ENCODE peak calls at places on chromosomes 5 and 9, in seven cellular contexts. W is heart left ventricle, A is breast epithelium, S is IMR-90, X is ovary, K is HCT116, L is H54. E is an unnamed sample.

GRCh38 chr9:119898316-119898715 is 529.1 kb upstream of the BRINP1 start:
- DNase-seq in W (no peak), A (no peak), S (no peak), X (no peak), K (no peak), L (no peak), E (no peak)

GRCh38 chr9:132639322-132639721 is 30.5 kb downstream of the DDX31 start:
- DNase-seq in W (no peak), A (no peak), S (no peak), X (no peak), K (no peak), L (no peak), E (no peak)

GRCh38 chr5:138951986-138952735 is 77.0 kb upstream of the LRRTM2 start:
- DNase-seq in W (no peak), A (no peak), S (no peak), X (no peak), K (no peak), L (no peak), E (no peak)

GRCh38 chr5:2024986-2025721 is 142.4 kb upstream of the IRX4 start:
- DNase-seq in W (no peak), A (no peak), S (no peak), X (no peak), K (no peak), L (no peak), E (peak)

GRCh38 chr5:138942861-138943260 is 67.7 kb upstream of the LRRTM2 start:
- DNase-seq in W (no peak), A (no peak), S (no peak), X (no peak), K (no peak), L (no peak), E (no peak)

GRCh38 chr5:39031041-39031440 is 43.2 kb downstream of the RICTOR start:
- DNase-seq in W (no peak), A (no peak), S (no peak), X (no peak), K (no peak), L (no peak), E (no peak)

GRCh38 chr5:122500245-122501086 is 188.4 kb downstream of the SNCAIP start:
- DNase-seq in W (peak), A (no peak), S (peak), X (peak), K (peak), L (peak), E (peak)

GRCh38 chr9:134940236-134941208 is 22.8 kb upstream of the FCN1 start:
- DNase-seq in W (no peak), A (no peak), S (no peak), X (peak), K (no peak), L (no peak), E (no peak)

GRCh38 chr9:37923121-37923795 is 19.3 kb upstream of the SLC25A51 start:
- DNase-seq in W (no peak), A (no peak), S (no peak), X (no peak), K (no peak), L (no peak), E (no peak)

GRCh38 chr5:22699319-22699718 is 153.8 kb downstream of the CDH12 start:
- DNase-seq in W (no peak), A (no peak), S (peak), X (no peak), K (no peak), L (no peak), E (no peak)

GRCh38 chr9:23492126-23493002 is 333.7 kb downstream of the ELAVL2 start:
- DNase-seq in W (no peak), A (no peak), S (peak), X (no peak), K (no peak), L (peak), E (peak)

GRCh38 chr5:1255081-1255561 is 29.9 kb downstream of the SLC6A18 start:
- DNase-seq in W (no peak), A (no peak), S (no peak), X (no peak), K (no peak), L (no peak), E (no peak)

GRCh38 chr9:38091310-38092199 is 22.5 kb upstream of the SHB start:
- DNase-seq in W (no peak), A (no peak), S (no peak), X (no peak), K (no peak), L (no peak), E (peak)

GRCh38 chr9:27377147-27377807 is 80.3 kb upstream of the EQTN start:
- DNase-seq in W (no peak), A (no peak), S (no peak), X (no peak), K (no peak), L (no peak), E (no peak)

GRCh38 chr5:71482132-71482531 is 26.7 kb downstream of the BDP1 start:
- DNase-seq in W (no peak), A (peak), S (peak), X (peak), K (no peak), L (no peak), E (no peak)

GRCh38 chr5:12825163-12825562 is 920.9 kb upstream of the CTNND2 start:
- DNase-seq in W (no peak), A (no peak), S (no peak), X (no peak), K (no peak), L (no peak), E (no peak)

GRCh38 chr9:129596541-129597328 is 24.2 kb downstream of the C9orf50 start:
- DNase-seq in W (peak), A (no peak), S (peak), X (peak), K (peak), L (no peak), E (no peak)

GRCh38 chr9:136511144-136511669 is 28.4 kb upstream of the SEC16A start:
- DNase-seq in W (no peak), A (no peak), S (no peak), X (no peak), K (no peak), L (no peak), E (no peak)

GRCh38 chr9:136510561-136510960 is 27.7 kb upstream of the SEC16A start:
- DNase-seq in W (no peak), A (no peak), S (no peak), X (no peak), K (no peak), L (no peak), E (no peak)

GRCh38 chr9:136513191-136513590 is 30.4 kb upstream of the SEC16A start:
- DNase-seq in W (no peak), A (no peak), S (no peak), X (no peak), K (no peak), L (no peak), E (no peak)

GRCh38 chr9:136512651-136513066 is 29.8 kb upstream of the SEC16A start:
- DNase-seq in W (no peak), A (no peak), S (no peak), X (no peak), K (no peak), L (peak), E (no peak)

GRCh38 chr9:136511670-136512592 is 29.1 kb upstream of the SEC16A start:
- DNase-seq in W (peak), A (no peak), S (no peak), X (peak), K (no peak), L (no peak), E (no peak)
- TF ChIP-seq POLR2A in W (no peak), A (no peak), S (no peak), X (no peak), K (no peak), L (no peak), E (no peak)

DNA sequence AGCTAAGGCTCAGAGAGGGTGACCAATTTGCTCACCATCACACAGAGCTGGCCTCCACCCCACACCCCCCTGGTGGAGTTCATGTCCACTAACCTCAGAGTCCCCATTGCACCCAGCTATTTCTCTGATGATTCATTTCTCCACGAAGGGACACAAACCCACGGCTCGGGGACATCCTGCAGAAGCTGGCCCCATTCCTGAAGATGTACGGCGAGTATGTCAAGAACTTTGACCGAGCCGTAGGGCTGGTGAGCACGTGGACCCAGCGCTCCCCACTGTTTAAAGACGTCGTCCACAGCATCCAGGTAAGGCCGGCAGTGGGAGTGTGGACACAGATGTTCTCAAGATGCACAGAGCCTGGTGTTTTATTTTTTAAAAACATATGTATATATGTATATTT is 52.6 kb upstream of the SUSD3 start:
- DNase-seq in W (no peak), A (no peak), S (no peak), X (no peak), K (no peak), L (no peak), E (no peak)
- TF ChIP-seq POLR2A in W (no peak), A (no peak), S (no peak), X (no peak), K (no peak), L (no peak), E (no peak)

DNA sequence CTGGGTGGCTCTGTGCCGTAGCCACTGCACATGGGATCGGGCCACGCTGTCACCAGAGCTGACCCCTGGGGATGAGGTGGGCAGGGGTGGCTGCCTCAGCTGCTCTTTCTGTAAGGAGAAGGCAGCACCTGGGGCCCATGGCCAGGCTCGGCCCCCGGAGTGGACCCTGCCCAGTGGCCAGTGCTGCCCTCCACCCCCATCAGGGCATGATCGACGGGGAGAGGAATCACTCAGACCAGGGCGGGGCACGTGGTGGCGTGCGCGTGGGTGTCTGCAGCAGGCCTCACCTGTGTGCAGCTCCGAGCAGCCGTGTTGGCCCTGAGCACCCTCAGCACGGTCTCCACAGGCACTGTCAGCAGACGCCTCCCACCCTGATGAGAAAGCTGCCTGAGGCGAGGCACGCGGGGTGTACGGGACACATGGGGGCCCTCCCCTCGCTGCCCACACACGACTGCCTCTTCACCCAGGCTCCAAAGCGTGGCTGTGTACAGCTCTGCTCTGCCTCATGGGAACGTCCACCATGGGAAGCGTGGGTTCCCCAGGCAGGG is 8.6 kb upstream of the CARD9 start:
- DNase-seq in W (no peak), A (no peak), S (no peak), X (no peak), K (no peak), L (no peak), E (no peak)
- TF ChIP-seq POLR2A in W (no peak), A (no peak), S (no peak), X (no peak), K (no peak), L (no peak), E (no peak)

GRCh38 chr5:43484049-43484849 is 584 bp upstream of the TMEM267 start:
- DNase-seq in W (peak), A (peak), S (peak), X (peak), K (peak), L (peak), E (peak)
- TF ChIP-seq POLR2A in W (no peak), A (no peak), S (no peak), X (no peak), K (no peak), L (peak), E (no peak)

GRCh38 chr5:55599148-55600050 is 64.6 kb upstream of the PLPP1 start:
- DNase-seq in W (peak), A (no peak), S (no peak), X (no peak), K (no peak), L (no peak), E (no peak)
- TF ChIP-seq POLR2A in W (no peak), A (no peak), S (no peak), X (no peak), K (no peak), L (no peak), E (no peak)

DNA sequence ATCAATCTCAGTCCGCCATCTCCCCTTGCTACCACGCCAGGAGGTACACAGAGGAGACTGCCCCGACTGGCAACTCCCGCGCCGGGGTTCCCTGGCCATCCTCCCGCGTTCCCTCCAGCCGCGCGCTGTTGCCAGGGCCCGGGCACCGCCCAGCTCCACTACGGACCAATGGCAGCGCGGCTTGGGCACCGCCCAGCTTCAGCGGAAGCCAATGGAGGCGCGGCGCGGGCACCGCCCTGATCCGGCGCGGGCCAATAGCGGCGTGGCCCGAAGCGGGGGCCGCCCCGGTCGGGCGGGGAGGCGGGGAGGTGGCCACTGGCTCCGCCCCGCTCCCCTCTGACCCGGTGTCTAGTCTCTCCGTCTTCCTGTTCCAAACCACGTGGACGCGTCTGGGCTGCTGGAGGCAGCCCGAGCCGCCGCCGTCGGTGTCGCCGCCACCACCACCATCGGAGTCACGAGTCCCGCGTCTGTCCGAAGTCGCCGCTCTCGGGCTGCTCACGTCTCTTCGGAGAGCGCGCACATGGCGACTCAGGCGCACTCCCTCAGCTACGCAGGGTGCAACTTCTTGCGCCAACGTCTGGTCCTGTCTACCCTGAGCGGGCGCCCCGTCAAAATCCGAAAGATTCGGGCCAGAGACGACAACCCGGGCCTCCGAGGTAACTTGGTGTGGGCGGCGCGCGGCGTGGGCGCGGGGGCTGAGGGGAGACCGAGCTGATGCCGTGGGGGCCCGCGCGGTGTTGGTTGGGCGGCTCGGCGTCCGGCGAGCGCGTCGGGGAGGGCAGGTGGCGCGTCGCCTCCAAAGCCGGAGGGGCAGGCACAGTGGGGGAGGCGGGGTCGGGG is at the start of gene RCL1:
- DNase-seq in W (peak), A (peak), S (peak), X (peak), K (peak), L (peak), E (peak)
- TF ChIP-seq POLR2A in W (peak), A (peak), S (peak), X (peak), K (peak), L (peak), E (peak)

GRCh38 chr5:173886157-173886556 is 2.0 kb upstream of the CPEB4 start:
- DNase-seq in W (no peak), A (no peak), S (no peak), X (no peak), K (no peak), L (no peak), E (no peak)

GRCh38 chr5:173885054-173885443 is 3.1 kb upstream of the CPEB4 start:
- DNase-seq in W (no peak), A (no peak), S (no peak), X (no peak), K (no peak), L (no peak), E (no peak)

GRCh38 chr5:173884402-173885053 is 3.6 kb upstream of the CPEB4 start:
- DNase-seq in W (no peak), A (no peak), S (no peak), X (no peak), K (no peak), L (no peak), E (peak)

GRCh38 chr5:173883347-173883924 is 4.7 kb upstream of the CPEB4 start:
- DNase-seq in W (no peak), A (no peak), S (no peak), X (no peak), K (no peak), L (no peak), E (no peak)

GRCh38 chr5:173885481-173886010 is 2.6 kb upstream of the CPEB4 start:
- DNase-seq in W (no peak), A (no peak), S (no peak), X (no peak), K (no peak), L (no peak), E (peak)
- TF ChIP-seq POLR2A in W (no peak), A (no peak), S (no peak), X (no peak), K (no peak), L (no peak), E (no peak)

DNA sequence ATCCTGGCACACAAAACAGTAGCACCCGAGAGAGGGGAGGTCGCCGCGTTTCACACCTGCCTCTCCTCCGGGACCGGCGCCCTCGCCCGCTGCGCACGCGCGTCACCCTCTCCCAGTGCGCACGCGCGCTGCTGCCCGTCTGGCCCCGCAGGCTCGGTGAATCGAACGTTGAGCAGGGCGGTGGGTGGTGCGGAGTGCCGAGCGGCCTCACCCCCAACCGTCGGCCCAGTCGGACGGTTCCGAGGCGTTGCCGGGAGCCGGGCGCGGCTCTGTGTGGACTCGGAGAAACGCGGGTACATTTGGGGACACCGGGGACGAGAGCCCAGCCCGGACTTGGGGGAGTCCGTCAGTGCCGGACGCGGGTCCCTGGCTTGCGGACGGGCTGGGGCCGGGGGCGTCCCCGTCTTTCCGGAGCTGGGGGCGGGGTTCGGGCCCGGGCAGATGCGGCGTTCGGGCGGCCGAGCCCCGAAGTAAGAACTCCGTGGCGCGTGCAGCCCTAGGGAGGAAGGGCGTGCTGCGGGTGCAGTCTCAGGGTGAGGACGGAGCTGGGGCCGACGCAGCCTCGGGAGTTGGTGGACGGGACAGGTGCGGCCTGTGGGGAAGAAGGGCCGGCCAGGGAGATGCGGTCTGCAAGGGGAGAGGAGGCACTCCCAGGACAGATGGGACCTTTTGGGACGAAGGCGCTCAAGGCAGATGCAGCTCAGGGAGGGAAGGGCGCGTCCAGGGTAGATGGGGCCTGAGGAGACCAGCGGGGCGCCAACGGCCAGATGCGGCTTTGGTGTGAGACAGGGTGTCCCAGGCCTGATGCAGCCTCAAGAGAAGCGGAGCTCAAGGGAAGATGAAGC is at the start of gene POMT1:
- DNase-seq in W (peak), A (peak), S (peak), X (peak), K (peak), L (peak), E (peak)
- TF ChIP-seq POLR2A in W (peak), A (no peak), S (no peak), X (no peak), K (peak), L (peak), E (peak)